ENCODE peak calls at places on chromosomes 3 and 15, in six cellular contexts. B is choroid plexus epithelial cell, X is fibroblast of mammary gland, C is AG04450, Y is transverse colon, M is IMR-90. A is an unnamed sample.

GRCh38 chr3:141229132-141229531 is 2.5 kb upstream of the PXYLP1 start:
- DNase-seq in X (no peak), M (no peak), Y (no peak), B (no peak), C (no peak), A (no peak)

GRCh38 chr15:85771781-85772445 is 22.8 kb downstream of the KLHL25 start:
- DNase-seq in Y (peak; percentile 26), C (no peak), B (peak; percentile 39), M (peak; percentile 13), X (peak; percentile 70), A (peak; percentile 90)

GRCh38 chr15:22253676-22254408 is 173.5 kb downstream of the OR4M2 start:
- DNase-seq in X (no peak), M (no peak), B (no peak), C (no peak), Y (no peak), A (no peak)

GRCh38 chr3:18649666-18650363 is 224.7 kb upstream of the SATB1 start:
- DNase-seq in C (no peak), X (no peak), M (no peak), Y (no peak), B (no peak), A (no peak)

GRCh38 chr3:65412591-65412990 is 626.1 kb downstream of the MAGI1 start:
- DNase-seq in Y (peak; percentile 87), B (peak; percentile 30), C (no peak), M (no peak), X (no peak), A (no peak)

GRCh38 chr15:96165775-96166174 is 164.7 kb upstream of the NR2F2 start:
- DNase-seq in B (no peak), C (no peak), M (no peak), Y (no peak), X (no peak), A (no peak)

GRCh38 chr3:197713477-197713822 is 23.3 kb downstream of the RUBCN start:
- DNase-seq in M (no peak), Y (no peak), B (no peak), X (no peak), C (no peak), A (no peak)

GRCh38 chr3:35201221-35201620 is 438.1 kb upstream of the ARPP21 start:
- DNase-seq in Y (no peak), C (no peak), M (no peak), B (no peak), X (no peak), A (no peak)

GRCh38 chr3:104316118-104316517 is 1050.6 kb upstream of the ALCAM start:
- DNase-seq in M (peak; percentile 1), B (peak; percentile 9), C (no peak), Y (no peak), X (no peak), A (no peak)

GRCh38 chr3:126537116-126537729 is 13.3 kb downstream of the CHST13 start:
- DNase-seq in X (no peak), B (no peak), C (no peak), M (no peak), Y (no peak), A (no peak)

GRCh38 chr15:76974456-76975083 is 20.4 kb upstream of the PSTPIP1 start:
- DNase-seq in B (no peak), X (no peak), C (no peak), Y (no peak), M (no peak), A (no peak)

GRCh38 chr15:30992073-30992363 is 590 bp upstream of the MTMR10 start:
- DNase-seq in C (no peak), Y (no peak), M (no peak), X (no peak), B (no peak), A (no peak)

GRCh38 chr15:76345880-76346665 is 9.5 kb downstream of the ISL2 start:
- DNase-seq in M (no peak), Y (peak; percentile 81), B (no peak), X (no peak), C (no peak), A (no peak)

GRCh38 chr3:187017511-187018230 is 87.3 kb downstream of the ST6GAL1 start:
- DNase-seq in C (no peak), M (no peak), Y (no peak), B (no peak), X (no peak), A (no peak)

GRCh38 chr3:151168269-151169094 is 34.5 kb downstream of the GPR171 start:
- DNase-seq in X (peak; percentile 62), M (peak; percentile 67), Y (peak; percentile 87), B (peak; percentile 76), C (peak; percentile 18), A (peak; percentile 73)

GRCh38 chr3:159892171-159892791 is 96.4 kb upstream of the IL12A start:
- DNase-seq in X (no peak), Y (no peak), C (no peak), M (no peak), B (no peak), A (no peak)

GRCh38 chr15:85749261-85750151 is 45.2 kb downstream of the KLHL25 start:
- DNase-seq in Y (no peak), M (peak; percentile 8), C (no peak), B (peak; percentile 37), X (peak; percentile 40), A (no peak)

GRCh38 chr3:56484096-56484495 is 15.8 kb upstream of the ERC2 start:
- DNase-seq in C (no peak), B (no peak), Y (no peak), X (no peak), M (no peak), A (no peak)

GRCh38 chr3:11719406-11720219 is 75.9 kb upstream of the VGLL4 start:
- DNase-seq in C (no peak), X (no peak), M (peak; percentile 28), B (peak; percentile 71), Y (peak; percentile 96), A (peak; percentile 74)

GRCh38 chr3:152621006-152621868 is 213.7 kb upstream of the P2RY1 start:
- DNase-seq in Y (no peak), C (no peak), X (no peak), M (no peak), B (no peak), A (no peak)

GRCh38 chr3:23404241-23404640 is 201.1 kb downstream of the UBE2E2 start:
- DNase-seq in B (no peak), Y (no peak), C (no peak), X (no peak), M (no peak), A (no peak)

GRCh38 chr3:23406576-23406975 is 203.4 kb downstream of the UBE2E2 start:
- DNase-seq in X (no peak), Y (no peak), C (no peak), B (no peak), M (peak; percentile 4), A (peak; percentile 24)

GRCh38 chr3:23402728-23403505 is 199.8 kb downstream of the UBE2E2 start:
- DNase-seq in X (no peak), C (no peak), B (no peak), Y (no peak), M (no peak), A (no peak)

DNA sequence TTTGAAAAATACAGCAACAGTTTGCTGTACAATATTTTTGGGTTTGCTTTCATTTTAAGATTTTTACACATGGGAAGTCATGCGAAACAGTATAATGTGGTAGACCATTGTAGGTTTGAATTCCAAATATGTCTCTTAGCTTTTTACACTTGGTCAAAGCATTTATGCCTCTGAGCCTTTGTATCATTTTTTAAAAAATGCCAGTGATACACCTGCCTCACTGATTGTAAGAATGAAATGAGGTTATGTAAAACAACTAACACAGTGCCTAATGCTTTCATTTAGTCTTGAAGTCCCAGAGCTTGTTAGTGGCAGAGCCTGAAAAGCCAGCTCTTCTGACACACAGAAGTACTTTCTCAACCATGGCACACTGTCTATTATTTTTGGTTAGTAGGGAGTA is 202.0 kb downstream of the UBE2E2 start:
- DNase-seq in Y (no peak), X (no peak), M (no peak), B (no peak), C (no peak), A (no peak)
- H3K4me3 ChIP-seq in Y (no peak overlapping the region), X (no peak overlapping the region), M (no peak overlapping the region), B (no peak overlapping the region), C (no peak overlapping the region), A (no peak overlapping the region)

GRCh38 chr15:33067456-33067855 is 127.1 kb downstream of the FMN1 start:
- DNase-seq in C (peak; percentile 61), B (peak; percentile 79), X (peak; percentile 64), Y (no peak), M (peak; percentile 91), A (no peak)
- H3K4me3 ChIP-seq in C (no peak overlapping the region), B (peak overlapping the region; percentile 31), X (no peak overlapping the region), Y (peak overlapping the region; percentile 40), M (no peak overlapping the region), A (no peak overlapping the region)

DNA sequence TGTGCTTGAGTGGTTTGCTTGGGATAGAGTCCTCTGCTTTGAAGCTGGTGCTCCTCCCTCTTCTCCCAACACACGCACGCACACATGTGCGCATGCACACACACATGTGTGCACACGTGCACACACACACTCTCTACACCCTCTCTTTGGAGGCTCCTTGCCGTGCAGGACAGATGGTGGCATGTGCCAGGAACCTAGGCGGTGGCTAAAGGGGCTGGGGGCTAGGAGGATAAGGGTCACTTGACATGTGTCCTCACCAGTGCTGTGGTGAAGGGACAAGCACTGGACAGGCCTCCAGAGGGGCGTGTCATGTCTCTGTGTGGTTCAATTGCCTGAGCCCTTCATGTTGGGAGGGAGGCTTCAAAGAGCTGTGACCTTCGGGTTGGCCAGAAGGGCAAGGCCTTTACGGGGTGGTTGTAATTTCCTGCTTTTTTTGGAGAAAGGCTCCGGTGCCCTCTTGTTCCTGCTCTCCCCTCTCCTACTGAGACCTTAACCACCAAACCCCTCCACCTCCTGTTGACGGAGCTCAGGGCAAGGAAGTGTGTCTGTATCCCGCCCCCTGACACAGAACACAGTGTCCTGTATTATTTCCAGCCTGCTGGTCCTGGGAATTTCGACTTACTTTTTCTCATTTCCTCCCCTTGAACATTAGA is 285.1 kb upstream of the ROPN1 start:
- DNase-seq in B (no peak), M (no peak), C (no peak), X (no peak), Y (no peak), A (no peak)
- H3K4me3 ChIP-seq in B (no peak overlapping the region), M (no peak overlapping the region), C (no peak overlapping the region), X (no peak overlapping the region), Y (no peak overlapping the region), A (no peak overlapping the region)

DNA sequence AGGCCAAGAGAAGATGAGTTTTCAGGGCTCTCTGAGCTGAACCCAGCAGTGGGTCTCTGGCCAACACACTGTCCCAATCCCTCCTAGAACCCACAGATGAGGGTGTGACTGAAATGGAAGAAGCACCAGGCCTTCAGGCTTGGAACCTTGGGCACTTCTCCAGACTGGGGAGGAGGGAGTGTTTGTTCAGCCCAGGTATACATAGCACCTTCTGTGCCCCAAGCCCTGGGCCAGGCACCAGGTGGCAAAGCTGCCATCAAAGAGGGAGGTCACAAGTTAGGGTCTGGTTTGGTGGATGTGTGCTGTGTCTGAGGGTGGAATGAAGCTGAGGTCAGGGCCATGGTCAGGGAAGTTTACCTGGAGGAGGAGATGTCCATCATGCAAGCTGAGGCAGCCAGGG is 15.8 kb upstream of the RHO start:
- DNase-seq in B (no peak), Y (no peak), X (no peak), M (no peak), C (no peak), A (no peak)
- H3K4me3 ChIP-seq in B (no peak overlapping the region), Y (no peak overlapping the region), X (no peak overlapping the region), M (no peak overlapping the region), C (no peak overlapping the region), A (no peak overlapping the region)

GRCh38 chr3:196712514-196713413 is 587 bp downstream of the PIGX start:
- DNase-seq in X (peak; percentile 56), Y (peak; percentile 74), M (peak; percentile 57), B (peak; percentile 73), C (peak; percentile 10), A (peak; percentile 67)
- H3K4me3 ChIP-seq in X (peak overlapping the region; percentile 75), Y (peak overlapping the region; percentile 77), M (peak overlapping the region; percentile 70), B (peak overlapping the region; percentile 96), C (peak overlapping the region; percentile 90), A (peak overlapping the region; percentile 71)